ENCODE peak calls at places on chromosome 22, in ten cellular contexts. E is Caco-2, R is lower lobe of right lung, J is dorsolateral prefrontal cortex, Z is nephron progenitor cell, A is mucosa of descending colon, S is epithelial cell of esophagus, B is astrocyte of the cerebellum, W is tibial nerve, M is endothelial cell. D is an unnamed sample.

GRCh38 chr22:18075101-18075730 is 2.6 kb upstream of the PEX26 start:
- DNase-seq in W (no peak), J (no peak), S (no peak), R (no peak), M (no peak), B (no peak), Z (no peak), E (no peak), A (no peak), D (no peak)

GRCh38 chr22:24592144-24592845 is 578 bp downstream of the LRRC75B start:
- DNase-seq in M (no peak), E (no peak), Z (no peak), W (no peak), A (peak; percentile 55), R (no peak), B (no peak), S (no peak), J (no peak), D (no peak)

GRCh38 chr22:21591695-21592094 is 24.2 kb downstream of the UBE2L3 start:
- DNase-seq in W (no peak), M (no peak), S (peak; percentile 40), R (peak; percentile 59), J (peak; percentile 5), E (no peak), Z (no peak), B (no peak), A (no peak), D (no peak)

GRCh38 chr22:27662359-27663030 is 139.1 kb downstream of the MN1 start:
- DNase-seq in W (no peak), M (no peak), B (no peak), S (no peak), E (no peak), Z (no peak), A (peak; percentile 28), J (peak; percentile 45), R (no peak), D (no peak)

GRCh38 chr22:43510226-43511070 is 98.6 kb downstream of the MPPED1 start:
- DNase-seq in S (no peak), J (no peak), R (no peak), A (no peak), Z (no peak), E (no peak), W (no peak), M (no peak), B (no peak), D (no peak)

GRCh38 chr22:47292546-47293320 is 530.3 kb downstream of the TBC1D22A start:
- DNase-seq in A (no peak), J (no peak), Z (no peak), M (no peak), W (no peak), S (no peak), E (peak; percentile 17), R (no peak), B (no peak), D (no peak)

GRCh38 chr22:27730649-27731433 is 70.7 kb downstream of the MN1 start:
- DNase-seq in J (no peak), E (no peak), B (no peak), R (no peak), M (no peak), W (no peak), A (no peak), S (no peak), Z (peak; percentile 22), D (no peak)

GRCh38 chr22:44201556-44202129 is 20.9 kb downstream of the PARVG start:
- DNase-seq in A (no peak), S (no peak), R (no peak), E (no peak), W (no peak), J (peak; percentile 24), M (no peak), B (no peak), Z (no peak), D (no peak)

GRCh38 chr22:28629420-28630184 is 50.0 kb downstream of the TTC28 start:
- DNase-seq in J (no peak), W (no peak), A (no peak), S (peak; percentile 44), Z (no peak), M (no peak), R (no peak), E (no peak), B (no peak), D (no peak)

GRCh38 chr22:43343262-43343988 is at the start of gene SCUBE1:
- DNase-seq in E (no peak), M (peak; percentile 81), A (peak; percentile 66), S (peak; percentile 48), W (peak; percentile 56), R (peak; percentile 67), B (no peak), Z (peak; percentile 86), J (peak; percentile 17), D (no peak)

GRCh38 chr22:39967996-39968968 is 8.1 kb downstream of the TMA7B start:
- DNase-seq in J (no peak), E (no peak), B (no peak), M (no peak), W (peak; percentile 51), S (no peak), A (no peak), Z (no peak), R (no peak), D (no peak)

GRCh38 chr22:43385770-43386641 is 25.8 kb upstream of the MPPED1 start:
- DNase-seq in M (peak; percentile 91), S (peak; percentile 73), W (peak; percentile 47), R (peak; percentile 84), E (peak; percentile 67), A (peak; percentile 71), B (peak; percentile 47), J (peak; percentile 74), Z (peak; percentile 86), D (no peak)

GRCh38 chr22:40976866-40977700 is 25.9 kb downstream of the RBX1 start:
- DNase-seq in R (no peak), A (no peak), W (no peak), B (no peak), S (no peak), M (no peak), Z (no peak), E (no peak), J (no peak), D (no peak)

GRCh38 chr22:18965526-18966421 is 29.7 kb upstream of the PRODH start:
- DNase-seq in M (no peak), Z (no peak), A (no peak), E (peak; percentile 26), R (peak; percentile 30), S (no peak), J (no peak), B (no peak), W (no peak), D (no peak)

GRCh38 chr22:46058591-46059519 is 81.9 kb upstream of the WNT7B start:
- DNase-seq in B (no peak), W (peak; percentile 12), Z (no peak), S (no peak), J (peak; percentile 36), M (no peak), A (no peak), R (peak; percentile 48), E (peak; percentile 17), D (no peak)
- TF ChIP-seq CTCF in B (no peak), W (no peak), Z (no peak), S (no peak), J (no peak), M (no peak), A (no peak), R (no peak), E (no peak), D (no peak)

DNA sequence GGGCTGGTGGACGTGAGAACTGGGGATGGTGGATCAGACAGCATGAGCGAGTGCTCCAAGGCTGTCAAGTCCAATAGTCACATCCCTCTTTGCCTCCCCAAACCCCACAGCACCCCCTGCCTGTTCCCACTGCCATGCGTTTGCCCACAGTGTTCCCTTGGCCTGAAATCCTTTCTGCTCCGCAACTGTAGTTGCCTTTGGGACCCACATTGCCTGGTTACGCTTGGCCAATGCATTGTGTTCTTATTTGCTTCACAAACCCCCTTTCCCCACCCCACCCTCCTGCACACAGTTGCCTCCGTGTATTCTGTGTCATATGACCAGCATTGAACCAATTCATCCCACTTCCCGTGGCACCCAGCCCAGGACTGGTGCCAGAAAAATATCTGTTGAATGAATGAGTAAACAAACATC is 2.1 kb upstream of the KIAA0930 start:
- DNase-seq in Z (no peak), S (peak; percentile 80), A (peak; percentile 81), B (no peak), R (peak; percentile 53), J (no peak), E (no peak), W (no peak), M (no peak), D (no peak)
- TF ChIP-seq CTCF in Z (no peak), S (peak; percentile 31), A (no peak), B (no peak), R (peak; percentile 7), J (peak; percentile 54), E (no peak), W (peak; percentile 10), M (no peak), D (no peak)

DNA sequence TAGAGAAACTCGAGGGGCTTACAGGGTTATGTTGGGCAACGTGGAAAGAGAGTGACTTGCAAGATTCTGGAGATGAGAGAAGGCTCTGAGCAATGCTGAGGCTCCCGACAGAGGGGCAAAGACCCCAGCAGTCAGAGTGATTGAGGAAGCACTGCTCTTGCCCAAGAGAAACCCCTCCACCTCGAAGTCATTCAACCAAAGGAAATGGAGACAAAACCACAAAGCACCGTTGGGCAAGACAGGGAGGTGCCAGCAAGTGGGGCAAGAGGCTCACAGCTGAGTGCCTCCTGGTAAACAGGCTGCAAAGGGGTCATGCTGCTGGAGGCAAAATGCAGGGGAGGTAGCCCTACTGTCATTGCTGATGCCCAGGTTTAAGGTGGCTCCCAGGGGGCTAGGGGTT is 17.9 kb upstream of the MYH9 start:
- DNase-seq in E (no peak), A (no peak), S (peak; percentile 60), Z (no peak), B (no peak), M (no peak), W (no peak), R (peak; percentile 80), J (no peak), D (no peak)
- TF ChIP-seq CTCF in E (no peak), A (no peak), S (peak; percentile 18), Z (no peak), B (no peak), M (no peak), W (no peak), R (no peak), J (no peak), D (peak; percentile 9)

DNA sequence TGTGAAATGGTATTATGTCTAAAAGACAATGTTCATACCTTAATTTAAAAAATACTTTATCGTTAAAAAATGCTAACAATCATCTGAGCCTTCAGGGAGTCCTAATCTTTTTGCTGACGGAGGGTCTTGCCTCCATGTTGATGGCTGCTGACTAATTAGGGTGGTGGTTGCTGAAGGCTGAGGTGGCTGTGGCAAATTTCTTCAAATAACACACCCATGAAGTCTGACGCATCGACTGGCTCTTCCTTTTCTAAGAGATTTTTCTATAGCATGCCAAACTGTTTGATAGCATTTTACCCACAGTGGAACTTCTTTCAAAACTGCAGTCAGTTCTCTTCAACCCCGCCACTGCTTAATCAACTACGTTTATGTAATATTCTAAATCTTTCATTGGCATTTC is 33.6 kb downstream of the TCF20 start:
- DNase-seq in W (no peak), Z (no peak), B (no peak), J (no peak), E (no peak), M (no peak), S (no peak), A (no peak), R (no peak), D (no peak)
- TF ChIP-seq CTCF in W (no peak), Z (no peak), B (no peak), J (no peak), E (no peak), M (no peak), S (no peak), A (no peak), R (no peak), D (no peak)

GRCh38 chr22:37953437-37954179 is at the start of the genes C22orf23 and POLR2F:
- DNase-seq in M (peak; percentile 95), S (peak; percentile 94), W (peak; percentile 90), E (peak; percentile 93), J (peak; percentile 91), R (peak; percentile 98), A (peak; percentile 97), Z (peak; percentile 98), B (peak; percentile 87), D (peak; percentile 82)
- TF ChIP-seq CTCF in M (no peak), S (no peak), W (no peak), E (no peak), J (peak; percentile 14), R (no peak), A (no peak), Z (no peak), B (no peak), D (no peak)

D was measured in kidney epithelial cell.